ENCODE peak calls at places on chromosomes 16 and 17, in seven cellular contexts. A, E, K, L, P, C and R are unnamed samples.
A peak's percentile ranks its signal among the peaks of the same experiment; 100 is the strongest.

GRCh38 chr17:63382826-63383225 is 63.3 kb downstream of the CYB561 start:
- DNase-seq in A (no peak), E (no peak), K (no peak), L (no peak), P (no peak), C (no peak), R (no peak)

GRCh38 chr16:3155181-3155580 is 20.4 kb downstream of the ZNF213 start:
- DNase-seq in A (no peak), E (no peak), K (no peak), L (no peak), P (no peak), C (no peak), R (no peak)

GRCh38 chr17:5631958-5632357 is 47.6 kb upstream of the NLRP1 start:
- DNase-seq in A (no peak), E (no peak), K (peak; percentile 13), L (no peak), P (no peak), C (no peak), R (no peak)

GRCh38 chr17:79791354-79792123 is 5.3 kb downstream of the CBX8 start:
- DNase-seq in A (no peak), E (no peak), K (peak; percentile 57), L (no peak), P (no peak), C (no peak), R (no peak)

GRCh38 chr17:57385975-57386374 is 129.7 kb downstream of the MSI2 start:
- DNase-seq in A (no peak), E (no peak), K (no peak), L (no peak), P (no peak), C (no peak), R (no peak)

GRCh38 chr16:31696968-31697743 is 169.5 kb downstream of the AHSP start:
- DNase-seq in A (no peak), E (peak; percentile 27), K (peak; percentile 73), L (peak; percentile 42), P (peak; percentile 43), C (no peak), R (no peak)

GRCh38 chr16:77596243-77596642 is 126.1 kb upstream of the NUDT7 start:
- DNase-seq in A (no peak), E (no peak), K (no peak), L (no peak), P (no peak), C (no peak), R (no peak)

GRCh38 chr16:4651842-4652241 is 27.2 kb downstream of the MGRN1 start:
- DNase-seq in A (no peak), E (no peak), K (no peak), L (no peak), P (no peak), C (no peak), R (no peak)

GRCh38 chr17:13016881-13017622 is 775 bp downstream of the ELAC2 start:
- DNase-seq in A (no peak), E (no peak), K (no peak), L (no peak), P (no peak), C (no peak), R (no peak)

GRCh38 chr17:50328360-50328759 is 17.6 kb upstream of the XYLT2 start:
- DNase-seq in A (no peak), E (no peak), K (no peak), L (no peak), P (no peak), C (no peak), R (no peak)

GRCh38 chr17:47818002-47818695 is 3.4 kb downstream of the OSBPL7 start:
- DNase-seq in A (no peak), E (no peak), K (no peak), L (no peak), P (no peak), C (no peak), R (no peak)

GRCh38 chr17:45087496-45087975 is 26.4 kb downstream of the NMT1 start:
- DNase-seq in A (no peak), E (no peak), K (no peak), L (no peak), P (no peak), C (no peak), R (no peak)

GRCh38 chr17:77281024-77281903 is 140.5 kb downstream of the SEC14L1 start:
- DNase-seq in A (no peak), E (peak; percentile 87), K (peak; percentile 80), L (peak; percentile 86), P (no peak), C (peak; percentile 75), R (no peak)

GRCh38 chr17:77282524-77283515 is 142.1 kb downstream of the SEC14L1 start:
- DNase-seq in A (no peak), E (peak; percentile 28), K (no peak), L (peak; percentile 72), P (no peak), C (no peak), R (no peak)

GRCh38 chr17:77279448-77280303 is 138.9 kb downstream of the SEC14L1 start:
- DNase-seq in A (no peak), E (no peak), K (peak; percentile 55), L (no peak), P (peak; percentile 73), C (no peak), R (no peak)

GRCh38 chr17:77281904-77282367 is 141.2 kb downstream of the SEC14L1 start:
- DNase-seq in A (no peak), E (peak; percentile 74), K (peak; percentile 61), L (peak; percentile 81), P (no peak), C (peak; percentile 28), R (no peak)

DNA sequence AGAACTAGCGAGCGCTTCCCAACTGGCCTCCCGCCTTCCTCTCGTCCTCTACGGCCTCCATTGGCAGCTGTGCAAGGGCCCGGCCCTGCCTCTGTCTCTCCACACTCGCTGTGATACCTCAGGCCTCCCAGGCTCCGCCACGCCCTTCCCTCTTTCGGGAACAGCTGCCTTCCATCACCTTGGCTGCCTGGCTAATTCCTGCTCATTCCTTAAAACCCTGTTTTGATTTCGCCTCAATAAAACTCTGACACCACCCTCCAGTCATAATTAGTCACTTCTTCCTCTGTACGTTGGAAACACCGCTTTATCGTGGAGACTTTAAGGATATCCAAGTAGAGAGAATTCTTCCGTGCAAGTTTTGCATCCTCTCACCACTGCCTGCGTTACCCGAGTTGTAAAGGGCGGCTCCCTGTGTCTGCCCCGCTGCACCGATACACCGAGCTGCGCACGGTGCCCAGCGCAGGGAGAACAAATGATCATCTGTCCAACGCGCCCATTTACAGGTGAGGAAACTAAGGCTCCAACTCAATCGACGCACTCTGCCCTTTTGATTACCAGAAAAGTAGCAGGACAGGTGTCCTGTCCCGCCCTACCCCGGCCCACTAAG is 139.6 kb downstream of the SEC14L1 start:
- DNase-seq in A (no peak), E (no peak), K (peak; percentile 50), L (no peak), P (peak; percentile 68), C (no peak), R (no peak)
- H3K4me3 ChIP-seq in A (no peak overlapping the region), E (peak overlapping the region; percentile 35), K (peak overlapping the region; percentile 70), L (peak overlapping the region; percentile 81), P (peak overlapping the region; percentile 45), C (no peak overlapping the region), R (peak overlapping the region; percentile 56)

GRCh38 chr16:79891458-79891857 is 290.9 kb upstream of the MAF start:
- DNase-seq in A (no peak), E (no peak), K (no peak), L (no peak), P (no peak), C (no peak), R (no peak)
- H3K4me1 ChIP-seq in A (no peaks in the 10 kb centered on the region), E (no peaks in the 10 kb centered on the region), K (no peaks in the 10 kb centered on the region), L (no peaks in the 10 kb centered on the region), P (no peaks in the 10 kb centered on the region), C (no peaks in the 10 kb centered on the region), R (no peaks in the 10 kb centered on the region)

DNA sequence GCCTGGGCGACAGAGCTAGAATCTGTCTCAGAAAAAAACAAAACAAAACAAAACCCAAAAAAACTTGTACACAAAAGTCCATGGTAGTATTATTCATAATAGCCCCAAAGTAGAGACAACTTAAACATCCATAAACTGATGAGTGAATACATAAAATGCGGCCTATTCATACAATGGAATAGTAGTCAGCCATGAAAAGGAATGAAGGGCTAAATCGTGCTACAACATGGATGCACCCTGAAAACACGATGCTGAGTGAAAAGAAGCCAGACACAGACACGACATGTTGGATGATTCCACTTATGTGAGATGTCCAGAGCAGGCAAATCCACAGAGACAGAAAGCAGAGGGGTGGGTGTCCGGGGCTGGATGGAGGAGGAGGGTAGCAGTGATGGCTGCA is 12.3 kb downstream of the KCNG4 start:
- DNase-seq in A (no peak), E (no peak), K (no peak), L (no peak), P (no peak), C (no peak), R (no peak)
- TF ChIP-seq CTCF in A (no peak), E (no peak), K (no peak), L (no peak), P (no peak), C (no peak), R (no peak)

DNA sequence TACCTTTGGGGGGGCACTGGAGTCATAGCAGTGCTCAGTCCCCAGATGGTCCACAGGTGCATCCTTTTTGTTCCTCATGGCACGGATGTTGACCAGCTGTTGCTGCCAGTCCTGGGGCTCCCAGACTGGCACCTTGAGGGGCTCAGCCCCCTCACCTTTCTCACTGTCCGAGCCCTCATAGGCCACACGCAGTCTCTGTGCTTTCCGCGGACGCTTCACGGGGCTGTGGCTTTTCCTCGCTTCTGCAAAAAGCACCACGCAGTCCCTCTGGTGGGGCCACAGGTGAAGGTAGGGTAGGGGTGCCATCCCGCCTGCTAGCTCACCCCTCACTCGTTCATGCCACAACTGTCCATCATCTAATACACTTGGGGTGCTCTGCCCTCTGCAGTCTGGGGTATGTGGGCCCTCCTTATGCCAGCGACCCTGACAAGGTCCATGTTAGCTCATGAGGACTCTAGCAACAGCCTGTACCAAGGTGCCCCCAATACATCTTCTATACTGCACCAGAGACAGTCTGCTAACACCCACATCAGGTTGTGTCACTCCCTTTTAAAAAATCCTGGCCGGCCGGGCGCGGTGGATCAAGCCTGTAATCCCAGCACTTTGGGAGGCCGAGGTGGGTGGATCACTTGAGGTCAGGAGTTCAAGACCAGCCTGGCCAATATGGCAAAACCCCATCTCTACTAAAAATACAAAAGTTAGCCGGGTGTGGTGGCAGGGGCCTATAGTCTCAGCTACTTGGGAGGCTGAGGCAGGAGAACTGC is 1.3 kb downstream of the NTHL1 start:
- DNase-seq in A (no peak), E (no peak), K (no peak), L (no peak), P (no peak), C (no peak), R (no peak)
- H3K4me3 ChIP-seq in A (no peak overlapping the region), E (peak overlapping the region; percentile 99), K (peak overlapping the region; percentile 97), L (peak overlapping the region; percentile 68), P (peak overlapping the region; percentile 64), C (no peak overlapping the region), R (peak overlapping the region; percentile 86)